ENCODE peak calls at places on chromosomes 4 and X, in five cellular contexts. B, K, X, W and Z are unnamed samples.

GRCh38 chrX:88604433-88605221 is 142.4 kb upstream of the CPXCR1 start:
- DNase-seq in B (no peak), K (no peak), X (peak; percentile 69), W (no peak), Z (no peak)

GRCh38 chr4:140052050-140052449 is 101.9 kb downstream of the MAML3 start:
- DNase-seq in B (peak; percentile 29), K (peak; percentile 46), X (peak; percentile 52), W (peak; percentile 39), Z (peak; percentile 68)

GRCh38 chrX:15072880-15073279 is 197.0 kb downstream of the ASB9 start:
- DNase-seq in B (no peak), K (no peak), X (no peak), W (no peak), Z (no peak)

GRCh38 chrX:17527135-17527701 is 152.2 kb downstream of the NHS start:
- DNase-seq in B (no peak), K (peak; percentile 58), X (no peak), W (peak; percentile 28), Z (no peak)

GRCh38 chr4:113547487-113548042 is 214.0 kb downstream of the CAMK2D start:
- DNase-seq in B (peak; percentile 98), K (peak; percentile 74), X (peak; percentile 95), W (peak; percentile 97), Z (peak; percentile 87)

GRCh38 chr4:1775731-1776500 is 17.2 kb upstream of the FGFR3 start:
- DNase-seq in B (peak; percentile 29), K (no peak), X (no peak), W (no peak), Z (peak; percentile 65)

GRCh38 chr4:7326693-7327340 is 107.9 kb downstream of the PSAPL1 start:
- DNase-seq in B (no peak), K (no peak), X (no peak), W (no peak), Z (no peak)

GRCh38 chrX:124497386-124497785 is 151.0 kb downstream of the SH2D1A start:
- DNase-seq in B (peak; percentile 46), K (no peak), X (no peak), W (no peak), Z (no peak)

GRCh38 chr4:117481742-117482141 is 396.4 kb upstream of the TRAM1L1 start:
- DNase-seq in B (peak; percentile 74), K (no peak), X (no peak), W (peak; percentile 86), Z (no peak)

GRCh38 chr4:37453004-37453360 is 208.4 kb downstream of the NWD2 start:
- DNase-seq in B (peak; percentile 64), K (no peak), X (peak; percentile 87), W (peak; percentile 70), Z (peak; percentile 43)

GRCh38 chr4:1604181-1604705 is 79.9 kb downstream of the FAM53A start:
- DNase-seq in B (no peak), K (peak; percentile 4), X (no peak), W (peak; percentile 35), Z (no peak)

GRCh38 chr4:147366164-147366563 is 114.7 kb upstream of the EDNRA start:
- DNase-seq in B (no peak), K (no peak), X (no peak), W (no peak), Z (no peak)

GRCh38 chrX:3659761-3660160 is 53.7 kb downstream of the PRKX start:
- DNase-seq in B (no peak), K (no peak), X (no peak), W (peak; percentile 44), Z (no peak)

GRCh38 chr4:10048931-10049655 is 27.8 kb upstream of the SLC2A9 start:
- DNase-seq in B (peak; percentile 49), K (no peak), X (peak; percentile 43), W (no peak), Z (no peak)
- H3K4me3 ChIP-seq in B (no peak overlapping the region), K (no peak overlapping the region), X (no peak overlapping the region), W (no peak overlapping the region), Z (no peak overlapping the region)

DNA sequence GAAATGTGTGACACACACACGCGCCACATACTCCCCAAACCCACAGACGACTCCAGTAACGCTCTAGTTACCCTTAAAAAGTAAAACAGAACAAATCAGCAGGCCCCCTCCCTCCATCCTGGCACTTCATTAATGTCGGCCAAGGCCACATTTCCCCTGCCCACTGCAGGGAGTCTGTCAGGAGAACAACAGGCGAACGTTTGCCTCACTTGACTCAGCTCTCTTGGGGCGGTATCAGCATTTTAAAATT is 671 bp upstream of the FHIP1A start:
- DNase-seq in B (no peak), K (no peak), X (no peak), W (no peak), Z (no peak)
- H3K4me3 ChIP-seq in B (peak overlapping the region; percentile 56), K (peak overlapping the region; percentile 63), X (peak overlapping the region; percentile 14), W (peak overlapping the region; percentile 58), Z (peak overlapping the region; percentile 52)

GRCh38 chr4:80263541-80264351 is 2.7 kb upstream of the FGF5 start:
- DNase-seq in B (no peak), K (no peak), X (no peak), W (no peak), Z (no peak)
- H3K4me3 ChIP-seq in B (no peak overlapping the region), K (no peak overlapping the region), X (no peak overlapping the region), W (no peak overlapping the region), Z (no peak overlapping the region)

DNA sequence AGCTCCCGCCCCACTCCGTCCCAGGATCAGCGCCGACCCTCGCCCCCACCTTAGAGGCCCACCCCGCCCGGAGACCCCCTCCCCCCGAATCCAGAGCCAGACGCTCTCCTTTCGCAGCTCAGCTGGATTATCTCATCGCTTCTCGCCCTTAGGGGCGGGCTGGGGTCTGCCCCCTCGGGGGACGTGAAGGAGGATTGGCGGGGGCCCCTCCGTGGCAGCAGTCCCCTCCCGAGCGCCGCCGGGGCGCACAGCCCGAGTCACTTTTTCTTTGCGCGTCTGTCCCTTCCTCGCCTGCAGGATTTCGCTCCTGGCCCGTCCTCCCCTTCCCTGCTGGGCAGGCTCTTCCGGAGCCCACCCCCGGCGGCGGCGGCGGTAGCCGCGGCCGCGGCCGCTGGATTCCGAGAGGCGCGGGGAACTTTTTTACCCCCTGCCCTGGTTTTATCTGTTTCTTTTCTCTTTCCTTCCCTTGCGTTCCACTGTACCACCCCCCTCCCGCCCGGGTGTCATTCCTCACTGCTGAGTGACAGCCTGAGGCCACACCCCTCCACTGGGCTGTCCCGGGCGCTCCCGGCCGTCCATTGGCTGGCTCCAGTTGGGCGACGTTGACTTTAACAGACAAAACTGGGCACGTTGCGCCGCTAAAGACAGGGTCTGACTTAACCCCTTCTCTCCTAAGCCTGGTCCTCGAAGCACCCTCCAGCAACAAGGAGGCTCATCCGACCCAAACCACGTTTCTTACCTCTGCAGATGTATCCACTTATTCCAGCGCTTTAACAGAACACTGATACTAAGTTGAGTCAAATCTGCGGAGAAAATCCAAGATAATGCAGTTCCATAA is 467 bp upstream of the NKX3-2 start:
- DNase-seq in B (peak; percentile 70), K (peak; percentile 56), X (peak; percentile 77), W (peak; percentile 48), Z (peak; percentile 84)
- H3K4me3 ChIP-seq in B (peak overlapping the region; percentile 63), K (peak overlapping the region; percentile 55), X (peak overlapping the region; percentile 80), W (peak overlapping the region; percentile 50), Z (peak overlapping the region; percentile 67)